ENCODE peak calls at places on chromosomes 3 and 15, in six cellular contexts. J is brain microvascular endothelial cell; E is cardiac septum; M is stimulated activated naive CD8-positive, alpha-beta T cell treated with anti-CD3 and anti-CD28 coated beads, Interleukin-15, amount 100 ng/mL, for 72 hours; Z is germinal center; Y is MG63. G is an unnamed sample.

GRCh38 chr3:157876556-157876955 is 229.7 kb downstream of the SHOX2 start:
- DNase-seq in J (no peak), E (no peak), M (no peak), Z (no peak), Y (no peak), G (no peak)

GRCh38 chr3:97425002-97425401 is 339.6 kb upstream of the ARL6 start:
- DNase-seq in J (no peak), E (no peak), M (no peak), Z (no peak), Y (no peak), G (no peak)

GRCh38 chr3:195133462-195133861 is 137.5 kb downstream of the XXYLT1 start:
- DNase-seq in J (no peak), E (no peak), M (no peak), Z (peak; percentile 45), Y (no peak), G (no peak)

GRCh38 chr15:78048410-78048946 is 29.0 kb downstream of the TBC1D2B start:
- DNase-seq in J (no peak), E (no peak), M (no peak), Z (no peak), Y (no peak), G (no peak)

GRCh38 chr3:459376-459710 is 262.8 kb downstream of the CHL1 start:
- DNase-seq in J (no peak), E (no peak), M (no peak), Z (no peak), Y (no peak), G (no peak)

GRCh38 chr15:64209680-64210334 is 47.0 kb upstream of the PPIB start:
- DNase-seq in J (peak; percentile 25), E (no peak), M (no peak), Z (peak; percentile 12), Y (no peak), G (no peak)

GRCh38 chr15:41658689-41659088 is 1.5 kb upstream of the MGA start:
- DNase-seq in J (no peak), E (no peak), M (no peak), Z (no peak), Y (no peak), G (no peak)

GRCh38 chr15:45399381-45400212 is 21.3 kb upstream of the GATM start:
- DNase-seq in J (no peak), E (no peak), M (no peak), Z (peak; percentile 40), Y (no peak), G (no peak)

GRCh38 chr15:62749036-62749435 is 293.5 kb upstream of the TPM1 start:
- DNase-seq in J (no peak), E (no peak), M (no peak), Z (no peak), Y (no peak), G (no peak)

GRCh38 chr3:80769683-80770082 is 991.8 kb downstream of the GBE1 start:
- DNase-seq in J (no peak), E (no peak), M (no peak), Z (no peak), Y (no peak), G (no peak)

GRCh38 chr3:124701687-124702086 is 28.6 kb upstream of the UMPS start:
- DNase-seq in J (peak; percentile 61), E (no peak), M (no peak), Z (no peak), Y (no peak), G (no peak)

GRCh38 chr15:77642793-77643430 is 10.2 kb upstream of the LINGO1 start:
- DNase-seq in J (no peak), E (no peak), M (no peak), Z (no peak), Y (peak; percentile 41), G (no peak)

GRCh38 chr3:172135185-172135584 is 95.8 kb downstream of the FNDC3B start:
- DNase-seq in J (no peak), E (no peak), M (no peak), Z (no peak), Y (no peak), G (no peak)

GRCh38 chr15:63983071-63983711 is 63.1 kb downstream of the DAPK2 start:
- DNase-seq in J (no peak), E (no peak), M (no peak), Z (no peak), Y (no peak), G (no peak)